ENCODE peak calls at places on chromosomes 4 and X, in four cellular contexts. One of them, this sample, is unnamed.

GRCh38 chrX:46180258-46180687 is 364.9 kb downstream of the ZNF674 start:
- DNase-seq in ovary: no peak
- DNase-seq in uterus: no peak
- DNase-seq in tibial nerve: no peak
- DNase-seq in this sample: no peak

GRCh38 chrX:134745636-134746378 is 87.5 kb upstream of the PLAC1 start:
- DNase-seq in ovary: no peak
- DNase-seq in uterus: no peak
- DNase-seq in tibial nerve: no peak
- DNase-seq in this sample: no peak

GRCh38 chr4:101337688-101338087 is 9.6 kb downstream of the PPP3CA start:
- DNase-seq in ovary: no peak
- DNase-seq in tibial nerve: no peak
- DNase-seq in uterus: no peak
- DNase-seq in this sample: no peak

GRCh38 chr4:140078366-140078765 is 75.6 kb downstream of the MAML3 start:
- DNase-seq in tibial nerve: no peak
- DNase-seq in uterus: peak; percentile 44
- DNase-seq in ovary: peak; percentile 61
- DNase-seq in this sample: no peak

GRCh38 chrX:6558979-6559378 is 24.1 kb upstream of the VCX3A start:
- DNase-seq in uterus: no peak
- DNase-seq in ovary: no peak
- DNase-seq in tibial nerve: no peak
- DNase-seq in this sample: no peak

GRCh38 chr4:82799006-82799881 is 648 bp upstream of the SCD5 start:
- DNase-seq in uterus: no peak
- DNase-seq in tibial nerve: no peak
- DNase-seq in ovary: peak; percentile 47
- DNase-seq in this sample: peak; percentile 58

GRCh38 chr4:151226004-151226932 is 50.7 kb upstream of the PRSS48 start:
- DNase-seq in tibial nerve: no peak
- DNase-seq in uterus: no peak
- DNase-seq in ovary: no peak
- DNase-seq in this sample: no peak

GRCh38 chr4:20126906-20127305 is 124.8 kb upstream of the SLIT2 start:
- DNase-seq in ovary: no peak
- DNase-seq in uterus: no peak
- DNase-seq in tibial nerve: no peak
- DNase-seq in this sample: no peak

GRCh38 chr4:8323947-8324555 is 54.5 kb downstream of the HTRA3 start:
- DNase-seq in tibial nerve: no peak
- DNase-seq in uterus: no peak
- DNase-seq in ovary: no peak
- DNase-seq in this sample: no peak

GRCh38 chr4:142940614-142941013 is 94.5 kb upstream of the INPP4B start:
- DNase-seq in uterus: no peak
- DNase-seq in tibial nerve: no peak
- DNase-seq in ovary: no peak
- DNase-seq in this sample: no peak

GRCh38 chrX:50903387-50904027 is 7.0 kb upstream of the BMP15 start:
- DNase-seq in tibial nerve: no peak
- DNase-seq in uterus: no peak
- DNase-seq in ovary: no peak
- DNase-seq in this sample: peak; percentile 4

GRCh38 chr4:128846063-128846462 is 36.6 kb downstream of the JADE1 start:
- DNase-seq in ovary: no peak
- DNase-seq in tibial nerve: no peak
- DNase-seq in uterus: no peak
- DNase-seq in this sample: peak; percentile 9

GRCh38 chr4:169244210-169244609 is 26.5 kb downstream of the SH3RF1 start:
- DNase-seq in tibial nerve: no peak
- DNase-seq in ovary: no peak
- DNase-seq in uterus: no peak
- DNase-seq in this sample: no peak

GRCh38 chr4:128660361-128660964 is 149.0 kb upstream of the JADE1 start:
- DNase-seq in uterus: peak; percentile 64
- DNase-seq in tibial nerve: no peak
- DNase-seq in ovary: no peak
- DNase-seq in this sample: peak; percentile 64

GRCh38 chrX:69109706-69110635 is 55.3 kb downstream of the PJA1 start:
- DNase-seq in tibial nerve: peak; percentile 13
- DNase-seq in ovary: no peak
- DNase-seq in uterus: peak; percentile 60
- DNase-seq in this sample: peak; percentile 46

GRCh38 chr4:181823645-181824044 is 419.6 kb upstream of the TENM3 start:
- DNase-seq in ovary: no peak
- DNase-seq in tibial nerve: no peak
- DNase-seq in uterus: no peak
- DNase-seq in this sample: no peak

GRCh38 chr4:141636077-141636770 is at the start of gene IL15:
- DNase-seq in tibial nerve: peak; percentile 33
- DNase-seq in ovary: peak; percentile 45
- DNase-seq in uterus: peak; percentile 59
- DNase-seq in this sample: peak; percentile 58

GRCh38 chr4:84502333-84502954 is 3.4 kb upstream of the NKX6-1 start:
- DNase-seq in tibial nerve: no peak
- DNase-seq in uterus: no peak
- DNase-seq in ovary: no peak
- DNase-seq in this sample: no peak

GRCh38 chr4:78585633-78586032 is 34.1 kb downstream of the ANXA3 start:
- DNase-seq in uterus: no peak
- DNase-seq in tibial nerve: no peak
- DNase-seq in ovary: no peak
- DNase-seq in this sample: no peak

GRCh38 chr4:54685810-54686209 is 28.1 kb downstream of the KIT start:
- DNase-seq in tibial nerve: no peak
- DNase-seq in ovary: no peak
- DNase-seq in uterus: no peak
- DNase-seq in this sample: no peak

GRCh38 chr4:101075536-101075935 is 271.8 kb downstream of the PPP3CA start:
- DNase-seq in tibial nerve: no peak
- DNase-seq in uterus: no peak
- DNase-seq in ovary: no peak
- DNase-seq in this sample: no peak

GRCh38 chrX:131802836-131803626 is 220.1 kb upstream of the STK26 start:
- DNase-seq in tibial nerve: no peak
- DNase-seq in ovary: peak; percentile 86
- DNase-seq in uterus: peak; percentile 78
- DNase-seq in this sample: no peak

GRCh38 chr4:128721896-128722295 is 87.6 kb upstream of the JADE1 start:
- DNase-seq in tibial nerve: no peak
- DNase-seq in uterus: no peak
- DNase-seq in ovary: no peak
- DNase-seq in this sample: no peak

GRCh38 chrX:13937370-13938052 is 92.2 kb downstream of the GEMIN8 start:
- DNase-seq in uterus: no peak
- DNase-seq in tibial nerve: no peak
- DNase-seq in ovary: no peak
- DNase-seq in this sample: no peak

GRCh38 chr4:149183638-149184037 is 632.0 kb downstream of the IQCM start:
- DNase-seq in uterus: no peak
- DNase-seq in tibial nerve: no peak
- DNase-seq in ovary: no peak
- DNase-seq in this sample: no peak

GRCh38 chr4:20252656-20253271 is 1.1 kb downstream of the SLIT2 start:
- DNase-seq in uterus: peak; percentile 38
- DNase-seq in tibial nerve: peak; percentile 20
- DNase-seq in ovary: peak; percentile 26
- DNase-seq in this sample: no peak

GRCh38 chrX:153573999-153574398 is 24.9 kb downstream of the CCNQ start:
- DNase-seq in ovary: no peak
- DNase-seq in tibial nerve: no peak
- DNase-seq in uterus: no peak
- DNase-seq in this sample: no peak

GRCh38 chr4:186149872-186150271 is 41.5 kb upstream of the CYP4V2 start:
- DNase-seq in ovary: peak; percentile 63
- DNase-seq in tibial nerve: peak; percentile 28
- DNase-seq in uterus: peak; percentile 74
- DNase-seq in this sample: no peak

GRCh38 chr4:164623099-164623498 is 130.8 kb upstream of the SMIM31 start:
- DNase-seq in ovary: no peak
- DNase-seq in uterus: no peak
- DNase-seq in tibial nerve: no peak
- DNase-seq in this sample: no peak

GRCh38 chr4:107349732-107350131 is 313.6 kb upstream of the DKK2 start:
- DNase-seq in uterus: no peak
- DNase-seq in tibial nerve: no peak
- DNase-seq in ovary: no peak
- DNase-seq in this sample: no peak

GRCh38 chrX:130772313-130773140 is 130.5 kb downstream of the ENOX2 start:
- DNase-seq in uterus: no peak
- DNase-seq in tibial nerve: no peak
- DNase-seq in ovary: no peak
- DNase-seq in this sample: peak; percentile 3

GRCh38 chr4:79831701-79832514 is 241.1 kb downstream of the ANTXR2 start:
- DNase-seq in uterus: no peak
- DNase-seq in ovary: no peak
- DNase-seq in tibial nerve: no peak
- DNase-seq in this sample: no peak

GRCh38 chrX:10087391-10087790 is 69.4 kb upstream of the CLCN4 start:
- DNase-seq in uterus: no peak
- DNase-seq in tibial nerve: no peak
- DNase-seq in ovary: no peak
- DNase-seq in this sample: no peak

GRCh38 chrX:14670819-14671218 is 141.5 kb downstream of the GLRA2 start:
- DNase-seq in uterus: no peak
- DNase-seq in ovary: no peak
- DNase-seq in tibial nerve: no peak
- DNase-seq in this sample: no peak

GRCh38 chrX:123489011-123489410 is 243.8 kb downstream of the THOC2 start:
- DNase-seq in ovary: no peak
- DNase-seq in uterus: no peak
- DNase-seq in tibial nerve: no peak
- DNase-seq in this sample: no peak

DNA sequence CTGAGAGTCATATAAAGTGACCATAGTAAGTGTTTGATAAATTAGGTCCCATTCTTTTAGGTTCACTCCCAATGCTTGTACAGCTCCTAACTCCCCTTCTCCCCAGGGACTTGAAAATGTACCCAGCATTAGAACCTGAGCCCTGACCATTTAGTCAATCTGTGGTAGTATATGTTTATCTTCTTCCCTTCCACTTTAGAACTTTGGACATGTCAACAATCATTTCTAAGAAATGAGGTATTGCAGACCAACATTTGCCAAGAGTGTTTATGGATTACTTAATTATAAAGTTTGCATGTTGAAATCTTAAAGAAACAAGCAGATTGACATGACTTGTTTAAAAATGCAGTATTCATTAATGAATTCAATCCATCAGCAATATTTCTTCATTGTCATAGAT is 26.0 kb downstream of the AFM start:
- DNase-seq in ovary: no peak
- DNase-seq in uterus: no peak
- DNase-seq in tibial nerve: no peak
- DNase-seq in this sample: no peak
- TF ChIP-seq POLR2A in ovary: no peak
- TF ChIP-seq POLR2A in uterus: no peak
- TF ChIP-seq POLR2A in tibial nerve: no peak
- TF ChIP-seq POLR2A in this sample: no peak

GRCh38 chrX:110171442-110171841 is 146.4 kb downstream of the AMMECR1 start:
- DNase-seq in ovary: no peak
- DNase-seq in uterus: no peak
- DNase-seq in tibial nerve: no peak
- DNase-seq in this sample: no peak

GRCh38 chrX:110178179-110178865 is 139.6 kb downstream of the AMMECR1 start:
- DNase-seq in uterus: no peak
- DNase-seq in tibial nerve: no peak
- DNase-seq in ovary: no peak
- DNase-seq in this sample: no peak

GRCh38 chrX:110172215-110172614 is 145.7 kb downstream of the AMMECR1 start:
- DNase-seq in ovary: no peak
- DNase-seq in uterus: no peak
- DNase-seq in tibial nerve: no peak
- DNase-seq in this sample: no peak

GRCh38 chrX:110173192-110174175 is 144.4 kb downstream of the AMMECR1 start:
- DNase-seq in ovary: no peak
- DNase-seq in uterus: no peak
- DNase-seq in tibial nerve: no peak
- DNase-seq in this sample: peak; percentile 49

GRCh38 chrX:110175146-110175545 is 142.7 kb downstream of the AMMECR1 start:
- DNase-seq in uterus: no peak
- DNase-seq in ovary: no peak
- DNase-seq in tibial nerve: no peak
- DNase-seq in this sample: no peak
- H3K36me3 ChIP-seq in uterus: no peaks in the 10 kb centered on the region
- H3K36me3 ChIP-seq in ovary: no peaks in the 10 kb centered on the region
- H3K36me3 ChIP-seq in tibial nerve: peaks cover 7% of the 10 kb centered on the region
- H3K36me3 ChIP-seq in this sample: no peaks in the 10 kb centered on the region

GRCh38 chr4:184733654-184734524 is at the start of gene CENPU:
- DNase-seq in ovary: peak; percentile 95
- DNase-seq in tibial nerve: peak; percentile 83
- DNase-seq in uterus: peak; percentile 96
- DNase-seq in this sample: peak; percentile 96
- TF ChIP-seq POLR2A in ovary: peak; percentile 91
- TF ChIP-seq POLR2A in tibial nerve: peak; percentile 99
- TF ChIP-seq POLR2A in uterus: peak; percentile 26
- TF ChIP-seq POLR2A in this sample: peak; percentile 67

DNA sequence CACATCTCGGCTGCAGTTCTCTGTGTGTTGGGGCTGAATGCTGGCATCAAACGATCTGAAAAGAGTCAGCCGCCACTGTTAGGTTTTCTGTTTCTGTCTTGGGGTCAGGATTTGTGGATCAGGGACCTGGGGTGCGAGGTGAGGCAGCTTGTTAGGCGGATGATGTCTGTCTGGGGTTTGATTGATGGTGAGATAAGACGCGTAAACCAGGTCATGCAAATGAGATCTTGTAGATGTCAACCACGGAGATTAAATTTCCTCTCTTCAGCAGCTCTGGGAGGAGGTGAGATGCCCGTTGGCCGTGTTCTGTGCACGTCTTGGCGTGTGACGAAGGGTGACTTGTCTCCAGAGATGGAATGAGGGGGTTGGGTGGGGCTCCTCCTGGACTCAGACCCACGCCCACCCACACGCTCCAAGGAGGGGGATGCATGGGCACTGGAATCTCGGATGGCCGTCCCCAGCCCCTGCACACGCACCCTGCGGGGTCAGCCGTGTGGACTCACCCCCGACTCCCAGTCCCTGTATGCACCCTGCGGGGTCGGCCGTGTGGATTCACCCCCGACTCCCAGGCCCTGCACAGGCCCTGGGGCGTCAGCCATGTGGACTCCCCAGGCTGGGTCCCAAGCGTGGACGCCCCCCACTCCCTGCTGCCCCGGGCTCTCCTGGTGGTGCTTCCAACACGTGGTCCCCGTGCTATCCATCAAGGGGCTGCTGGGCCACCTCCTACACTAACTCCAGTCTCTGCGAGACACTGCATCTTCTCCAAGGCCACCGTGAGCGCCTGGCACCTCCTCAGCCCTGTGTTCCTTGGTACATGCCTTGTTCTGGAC is 16.0 kb upstream of the UVSSA start:
- DNase-seq in tibial nerve: no peak
- DNase-seq in uterus: no peak
- DNase-seq in ovary: peak; percentile 20
- DNase-seq in this sample: no peak
- H3K36me3 ChIP-seq in tibial nerve: peaks cover 91% of the 10 kb centered on the region
- H3K36me3 ChIP-seq in uterus: no peaks in the 10 kb centered on the region
- H3K36me3 ChIP-seq in ovary: no peaks in the 10 kb centered on the region
- H3K36me3 ChIP-seq in this sample: peaks cover 9% of the 10 kb centered on the region

GRCh38 chr4:42656986-42657792 is at the start of gene ATP8A1:
- DNase-seq in tibial nerve: peak; percentile 88
- DNase-seq in ovary: peak; percentile 94
- DNase-seq in uterus: peak; percentile 91
- DNase-seq in this sample: peak; percentile 91
- TF ChIP-seq POLR2A in tibial nerve: peak; percentile 32
- TF ChIP-seq POLR2A in ovary: peak; percentile 51
- TF ChIP-seq POLR2A in uterus: peak; percentile 51
- TF ChIP-seq POLR2A in this sample: peak; percentile 59